ENCODE peak calls at places on chromosome 16, in five cellular contexts. O is EL; C is activated naive CD4-positive, alpha-beta T cell; I is Caki2; R is foreskin fibroblast. Y is an unnamed sample.

GRCh38 chr16:83517398-83517797 is 290.4 kb upstream of the HSBP1 start:
- DNase-seq in O (no peak), I (no peak), C (no peak), R (no peak), Y (no peak)

GRCh38 chr16:57698812-57699405 is 4.3 kb downstream of the DRC7 start:
- DNase-seq in I (no peak), R (no peak), C (no peak), O (no peak), Y (no peak)

GRCh38 chr16:85891033-85891775 is 7.8 kb upstream of the IRF8 start:
- DNase-seq in I (peak), C (no peak), O (peak), R (no peak), Y (no peak)

GRCh38 chr16:50666658-50667496 is 14.2 kb downstream of the SNX20 start:
- DNase-seq in C (no peak), I (no peak), O (no peak), R (no peak), Y (no peak)

GRCh38 chr16:57899771-57900661 is 70.9 kb downstream of the CNGB1 start:
- DNase-seq in C (peak), O (peak), R (peak), I (peak), Y (peak)

GRCh38 chr16:86834451-86835035 is 256.2 kb downstream of the FOXL1 start:
- DNase-seq in I (peak), O (peak), R (peak), C (no peak), Y (no peak)

GRCh38 chr16:25260416-25260815 is 2.8 kb upstream of the ZKSCAN2 start:
- DNase-seq in C (no peak), R (no peak), O (peak), I (no peak), Y (no peak)

GRCh38 chr16:54421220-54421619 is 134.6 kb upstream of the IRX3 start:
- DNase-seq in O (no peak), R (no peak), I (no peak), C (no peak), Y (no peak)

GRCh38 chr16:8512941-8513624 is 77.2 kb downstream of the TMEM114 start:
- DNase-seq in R (no peak), C (no peak), I (no peak), O (no peak), Y (no peak)

GRCh38 chr16:25148568-25149215 is 37.1 kb downstream of the LCMT1 start:
- DNase-seq in O (no peak), C (no peak), I (no peak), R (no peak), Y (no peak)

GRCh38 chr16:85402910-85403692 is 210.0 kb upstream of the GSE1 start:
- DNase-seq in R (peak), C (no peak), I (no peak), O (peak), Y (no peak)

GRCh38 chr16:29158031-29158430 is 173.2 kb downstream of the LAT start:
- DNase-seq in C (no peak), R (no peak), O (no peak), I (no peak), Y (no peak)

GRCh38 chr16:23506606-23506994 is 3.7 kb downstream of the GGA2 start:
- DNase-seq in R (no peak), O (no peak), C (no peak), I (no peak), Y (no peak)

GRCh38 chr16:71923941-71924690 is 28.8 kb downstream of the IST1 start:
- DNase-seq in O (peak), I (no peak), R (peak), C (no peak), Y (no peak)

GRCh38 chr16:4375717-4376116 is 4.1 kb downstream of the VASN start:
- DNase-seq in C (no peak), O (peak), I (no peak), R (peak), Y (no peak)

GRCh38 chr16:15593235-15593634 is 49.7 kb downstream of the MARF1 start:
- DNase-seq in C (no peak), R (no peak), I (no peak), O (no peak), Y (no peak)

GRCh38 chr16:74749291-74750055 is 25.1 kb downstream of the FA2H start:
- DNase-seq in O (peak), I (no peak), C (no peak), R (peak), Y (no peak)

GRCh38 chr16:87129771-87130170 is 187.4 kb downstream of the C16orf95 start:
- DNase-seq in I (no peak), O (peak), C (no peak), R (peak), Y (no peak)

GRCh38 chr16:8905795-8906591 is 23.8 kb downstream of the LITAFD start:
- DNase-seq in R (no peak), C (no peak), I (no peak), O (no peak), Y (no peak)

GRCh38 chr16:81388357-81388756 is 56.3 kb upstream of the CMIP start:
- DNase-seq in O (no peak), I (no peak), R (no peak), C (no peak), Y (no peak)

GRCh38 chr16:9328386-9328785 is 236.9 kb downstream of the HAPSTR1 start:
- DNase-seq in R (no peak), I (no peak), O (no peak), C (no peak), Y (no peak)

GRCh38 chr16:86578056-86578455 is 293 bp upstream of the FOXL1 start:
- DNase-seq in O (peak), I (no peak), R (peak), C (no peak), Y (no peak)

GRCh38 chr16:70662991-70663523 is 16.7 kb downstream of the IL34 start:
- DNase-seq in C (no peak), I (no peak), R (no peak), O (no peak), Y (no peak)

Y was measured in GM04504.